ENCODE peak calls at places on chromosomes 12 and 14, in five cellular contexts. One of them, this sample, is unnamed. For H3K27me3, the result is how much of the 10 kb centered on the place peaks cover.

GRCh38 chr12:49939307-49939706 is 11.2 kb upstream of the AQP2 start:
- DNase-seq in MM.1S: no peak
- DNase-seq in HL-60: no peak
- DNase-seq in CD4-positive, alpha-beta T cell: no peak
- DNase-seq in heart left ventricle: no peak
- DNase-seq in this sample: no peak

GRCh38 chr12:129900306-129900705 is 3.5 kb downstream of the TMEM132D start:
- DNase-seq in heart left ventricle: no peak
- DNase-seq in HL-60: no peak
- DNase-seq in MM.1S: no peak
- DNase-seq in CD4-positive, alpha-beta T cell: no peak
- DNase-seq in this sample: no peak

GRCh38 chr14:77008541-77008940 is 20.0 kb downstream of the IRF2BPL start:
- DNase-seq in CD4-positive, alpha-beta T cell: no peak
- DNase-seq in MM.1S: no peak
- DNase-seq in HL-60: no peak
- DNase-seq in heart left ventricle: no peak
- DNase-seq in this sample: no peak

GRCh38 chr12:51392556-51393237 is 1.5 kb upstream of the GALNT6 start:
- DNase-seq in heart left ventricle: no peak
- DNase-seq in MM.1S: peak
- DNase-seq in HL-60: no peak
- DNase-seq in CD4-positive, alpha-beta T cell: no peak
- DNase-seq in this sample: no peak

GRCh38 chr12:108565976-108566375 is 3.6 kb downstream of the ISCU start:
- DNase-seq in CD4-positive, alpha-beta T cell: peak
- DNase-seq in MM.1S: peak
- DNase-seq in heart left ventricle: peak
- DNase-seq in HL-60: peak
- DNase-seq in this sample: no peak

GRCh38 chr12:51441583-51441982 is 17.0 kb downstream of the SLC4A8 start:
- DNase-seq in MM.1S: no peak
- DNase-seq in heart left ventricle: no peak
- DNase-seq in CD4-positive, alpha-beta T cell: no peak
- DNase-seq in HL-60: no peak
- DNase-seq in this sample: no peak

GRCh38 chr14:44914849-44915248 is 46.9 kb downstream of the KLHL28 start:
- DNase-seq in HL-60: no peak
- DNase-seq in MM.1S: no peak
- DNase-seq in heart left ventricle: peak
- DNase-seq in CD4-positive, alpha-beta T cell: no peak
- DNase-seq in this sample: no peak

GRCh38 chr12:44876554-44877275 is 600 bp upstream of the NELL2 start:
- DNase-seq in heart left ventricle: no peak
- DNase-seq in CD4-positive, alpha-beta T cell: peak
- DNase-seq in MM.1S: peak
- DNase-seq in HL-60: no peak
- DNase-seq in this sample: peak

GRCh38 chr12:132695431-132695830 is 8.0 kb downstream of the PXMP2 start:
- DNase-seq in CD4-positive, alpha-beta T cell: no peak
- DNase-seq in heart left ventricle: peak
- DNase-seq in HL-60: no peak
- DNase-seq in MM.1S: no peak
- DNase-seq in this sample: no peak

GRCh38 chr14:75980856-75981255 is 939 bp downstream of the TGFB3 start:
- DNase-seq in CD4-positive, alpha-beta T cell: no peak
- DNase-seq in HL-60: no peak
- DNase-seq in heart left ventricle: no peak
- DNase-seq in MM.1S: no peak
- DNase-seq in this sample: no peak

GRCh38 chr12:96493101-96493500 is 3.7 kb downstream of the CFAP54 start:
- DNase-seq in HL-60: no peak
- DNase-seq in heart left ventricle: no peak
- DNase-seq in MM.1S: no peak
- DNase-seq in CD4-positive, alpha-beta T cell: no peak
- DNase-seq in this sample: no peak

GRCh38 chr12:55938826-55939501 is 8.0 kb downstream of the DGKA start:
- DNase-seq in heart left ventricle: no peak
- DNase-seq in CD4-positive, alpha-beta T cell: no peak
- DNase-seq in HL-60: no peak
- DNase-seq in MM.1S: no peak
- DNase-seq in this sample: no peak

GRCh38 chr14:90344920-90345557 is 13.3 kb upstream of the NRDE2 start:
- DNase-seq in HL-60: no peak
- DNase-seq in heart left ventricle: no peak
- DNase-seq in MM.1S: no peak
- DNase-seq in CD4-positive, alpha-beta T cell: no peak
- DNase-seq in this sample: no peak

GRCh38 chr14:96104469-96105057 is 65.4 kb downstream of the C14orf132 start:
- DNase-seq in MM.1S: peak
- DNase-seq in CD4-positive, alpha-beta T cell: no peak
- DNase-seq in HL-60: no peak
- DNase-seq in heart left ventricle: peak
- DNase-seq in this sample: no peak

GRCh38 chr14:34368115-34368970 is 93.7 kb downstream of the SPTSSA start:
- DNase-seq in HL-60: peak
- DNase-seq in MM.1S: no peak
- DNase-seq in heart left ventricle: no peak
- DNase-seq in CD4-positive, alpha-beta T cell: no peak
- DNase-seq in this sample: no peak

GRCh38 chr12:64025174-64025958 is 180.9 kb downstream of the SRGAP1 start:
- DNase-seq in heart left ventricle: no peak
- DNase-seq in HL-60: no peak
- DNase-seq in MM.1S: no peak
- DNase-seq in CD4-positive, alpha-beta T cell: no peak
- DNase-seq in this sample: no peak

GRCh38 chr14:34138175-34138574 is 187.3 kb upstream of the EGLN3 start:
- DNase-seq in HL-60: no peak
- DNase-seq in CD4-positive, alpha-beta T cell: no peak
- DNase-seq in heart left ventricle: no peak
- DNase-seq in MM.1S: no peak
- DNase-seq in this sample: no peak

GRCh38 chr14:41606249-41607118 is at the start of gene LRFN5:
- DNase-seq in CD4-positive, alpha-beta T cell: no peak
- DNase-seq in MM.1S: peak
- DNase-seq in HL-60: no peak
- DNase-seq in heart left ventricle: peak
- DNase-seq in this sample: no peak

GRCh38 chr12:76242813-76243540 is 105.2 kb downstream of the BBS10 start:
- DNase-seq in HL-60: no peak
- DNase-seq in CD4-positive, alpha-beta T cell: no peak
- DNase-seq in MM.1S: no peak
- DNase-seq in heart left ventricle: no peak
- DNase-seq in this sample: no peak

GRCh38 chr14:76894308-76894707 is 68.1 kb downstream of the LRRC74A start:
- DNase-seq in CD4-positive, alpha-beta T cell: no peak
- DNase-seq in MM.1S: no peak
- DNase-seq in heart left ventricle: no peak
- DNase-seq in HL-60: no peak
- DNase-seq in this sample: no peak

GRCh38 chr12:60805340-60805739 is 1209.5 kb downstream of the SLC16A7 start:
- DNase-seq in CD4-positive, alpha-beta T cell: no peak
- DNase-seq in HL-60: no peak
- DNase-seq in MM.1S: no peak
- DNase-seq in heart left ventricle: no peak
- DNase-seq in this sample: no peak

GRCh38 chr12:108633534-108634224 is at the start of gene SELPLG:
- DNase-seq in heart left ventricle: peak
- DNase-seq in MM.1S: peak
- DNase-seq in HL-60: peak
- DNase-seq in CD4-positive, alpha-beta T cell: peak
- DNase-seq in this sample: no peak

GRCh38 chr14:95470942-95471499 is 45.4 kb downstream of the SYNE3 start:
- DNase-seq in CD4-positive, alpha-beta T cell: no peak
- DNase-seq in MM.1S: no peak
- DNase-seq in HL-60: no peak
- DNase-seq in heart left ventricle: no peak
- DNase-seq in this sample: no peak

DNA sequence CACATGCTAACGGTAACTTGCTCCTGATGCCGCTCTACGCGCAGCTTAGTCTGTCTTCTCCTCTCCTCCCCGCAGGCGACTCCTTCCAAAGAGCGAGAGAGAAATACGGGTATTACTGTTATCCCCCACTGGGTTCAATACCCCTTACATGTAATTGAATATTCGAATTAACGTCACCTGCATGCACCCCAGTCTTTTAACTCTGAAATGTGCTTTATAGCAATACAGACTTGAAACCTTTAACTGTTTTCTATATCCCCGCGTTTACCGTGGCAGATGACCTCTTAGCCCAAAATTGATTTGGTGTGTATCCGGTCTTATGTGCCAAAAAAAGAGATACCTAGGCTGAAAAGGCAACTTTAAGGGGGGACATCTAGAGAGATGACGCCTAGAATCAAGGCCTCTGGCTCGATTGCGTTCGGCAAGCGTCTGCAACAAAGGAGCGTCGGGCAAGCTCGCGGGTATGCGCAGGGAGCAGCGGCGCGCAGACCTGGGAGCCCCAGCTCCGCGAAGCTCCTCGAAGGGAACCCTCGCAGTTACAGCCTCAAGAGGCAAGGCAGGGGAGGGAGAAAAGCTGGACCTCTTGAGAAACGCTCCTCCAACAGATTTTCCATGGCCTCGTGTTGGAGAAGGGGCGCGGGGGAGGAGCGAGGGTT is 6.8 kb upstream of the FOXG1 start:
- DNase-seq in heart left ventricle: no peak
- DNase-seq in MM.1S: no peak
- DNase-seq in CD4-positive, alpha-beta T cell: no peak
- DNase-seq in HL-60: no peak
- DNase-seq in this sample: no peak
- H3K27me3 ChIP-seq in heart left ventricle: half or more
- H3K27me3 ChIP-seq in MM.1S: under half
- H3K27me3 ChIP-seq in CD4-positive, alpha-beta T cell: half or more
- H3K27me3 ChIP-seq in HL-60: half or more
- H3K27me3 ChIP-seq in this sample: half or more

GRCh38 chr14:94391284-94391914 is 3.0 kb upstream of the SERPINA1 start:
- DNase-seq in MM.1S: no peak
- DNase-seq in HL-60: no peak
- DNase-seq in heart left ventricle: no peak
- DNase-seq in CD4-positive, alpha-beta T cell: no peak
- DNase-seq in this sample: no peak
- H3K27ac ChIP-seq in MM.1S: no peak
- H3K27ac ChIP-seq in HL-60: peak
- H3K27ac ChIP-seq in heart left ventricle: no peak
- H3K27ac ChIP-seq in CD4-positive, alpha-beta T cell: no peak
- H3K27ac ChIP-seq in this sample: no peak

DNA sequence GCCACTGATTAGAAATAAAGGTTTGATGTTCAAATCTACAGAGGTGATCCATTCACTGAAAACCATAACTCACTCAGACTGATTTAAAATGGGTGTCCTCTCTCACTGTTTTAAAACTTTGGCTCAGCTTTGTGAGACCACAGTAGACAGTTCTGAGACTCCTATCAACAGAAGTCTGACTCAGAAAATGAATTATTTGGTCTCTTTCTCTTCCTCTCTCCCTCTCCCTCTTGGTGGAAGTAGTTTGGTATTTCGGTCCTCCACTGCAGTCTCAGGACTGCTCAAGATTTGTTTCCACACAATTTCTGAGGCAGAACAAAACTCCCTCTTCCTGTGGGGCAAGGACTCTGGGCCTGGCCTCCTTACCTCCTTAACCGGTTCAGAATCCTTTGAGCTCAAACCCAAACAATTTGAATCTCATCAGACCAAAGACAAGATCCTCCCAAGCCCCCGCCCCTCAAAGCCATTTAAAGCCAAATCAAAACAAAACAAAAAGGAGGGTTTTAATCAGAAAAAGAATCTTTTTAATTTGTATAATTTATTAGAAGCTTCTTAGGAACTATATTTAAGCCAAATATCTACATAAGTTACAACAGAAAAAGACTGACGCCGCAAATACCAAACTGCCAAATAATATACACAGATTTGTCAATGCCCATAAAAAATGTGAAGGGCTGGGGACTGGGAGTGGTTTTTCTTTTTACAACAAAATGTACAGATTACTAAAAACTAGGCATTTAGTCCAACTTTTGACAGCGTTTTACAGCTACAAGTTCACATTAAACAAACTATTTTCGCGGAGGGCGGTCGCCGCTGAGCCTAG is 3.9 kb downstream of the NKX2-1 start:
- DNase-seq in MM.1S: no peak
- DNase-seq in CD4-positive, alpha-beta T cell: no peak
- DNase-seq in HL-60: no peak
- DNase-seq in heart left ventricle: no peak
- DNase-seq in this sample: no peak
- H3K27me3 ChIP-seq in MM.1S: under half
- H3K27me3 ChIP-seq in CD4-positive, alpha-beta T cell: half or more
- H3K27me3 ChIP-seq in HL-60: half or more
- H3K27me3 ChIP-seq in heart left ventricle: half or more
- H3K27me3 ChIP-seq in this sample: half or more

GRCh38 chr14:102187044-102187443 is 47.3 kb downstream of the WDR20 start:
- DNase-seq in HL-60: no peak
- DNase-seq in heart left ventricle: no peak
- DNase-seq in CD4-positive, alpha-beta T cell: no peak
- DNase-seq in MM.1S: no peak
- DNase-seq in this sample: no peak
- H3K27ac ChIP-seq in HL-60: no peak
- H3K27ac ChIP-seq in heart left ventricle: no peak
- H3K27ac ChIP-seq in CD4-positive, alpha-beta T cell: no peak
- H3K27ac ChIP-seq in MM.1S: no peak
- H3K27ac ChIP-seq in this sample: no peak

DNA sequence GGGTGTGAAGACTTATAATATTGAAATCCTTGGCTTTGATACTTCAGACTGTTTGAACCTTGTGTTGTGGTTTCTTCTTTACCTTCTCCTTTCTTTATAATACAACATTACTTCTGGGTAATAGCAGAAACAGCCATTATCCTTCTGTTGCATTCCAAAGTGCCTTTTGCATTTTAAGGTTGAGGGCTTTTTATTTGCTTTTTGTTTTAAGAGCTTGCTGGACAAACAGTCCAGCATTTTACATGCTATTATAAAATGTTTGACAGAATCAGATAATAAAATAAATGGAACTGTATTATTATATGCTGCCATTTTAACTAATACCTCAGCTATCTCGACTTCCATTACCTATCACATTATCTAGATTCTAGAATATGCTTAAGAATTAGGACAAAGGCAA is 14.0 kb downstream of the RNF34 start:
- DNase-seq in CD4-positive, alpha-beta T cell: no peak
- DNase-seq in HL-60: no peak
- DNase-seq in MM.1S: no peak
- DNase-seq in heart left ventricle: no peak
- DNase-seq in this sample: no peak
- H3K27me3 ChIP-seq in CD4-positive, alpha-beta T cell: under half
- H3K27me3 ChIP-seq in HL-60: under half
- H3K27me3 ChIP-seq in MM.1S: under half
- H3K27me3 ChIP-seq in heart left ventricle: under half
- H3K27me3 ChIP-seq in this sample: under half

This sample was measured in iPS DF 6.9.